ENCODE peak calls at places on chromosome 22, in eight cellular contexts. One of them, this sample, is unnamed.

GRCh38 chr22:35424081-35424480 is 24.1 kb downstream of the MCM5 start:
- DNase-seq in Caco-2: no peak
- DNase-seq in heart right ventricle: no peak
- DNase-seq in neural progenitor cell: no peak
- DNase-seq in hepatocyte: no peak
- DNase-seq in BE2C: no peak
- DNase-seq in Panc1: no peak
- DNase-seq in tibial nerve: no peak
- DNase-seq in this sample: no peak

GRCh38 chr22:31103899-31104694 is 3.3 kb downstream of the SELENOM start:
- DNase-seq in hepatocyte: no peak
- DNase-seq in Caco-2: no peak
- DNase-seq in tibial nerve: no peak
- DNase-seq in heart right ventricle: peak; percentile 12
- DNase-seq in neural progenitor cell: no peak
- DNase-seq in BE2C: no peak
- DNase-seq in Panc1: no peak
- DNase-seq in this sample: no peak

GRCh38 chr22:49422668-49423067 is 405.0 kb downstream of the BRD1 start:
- DNase-seq in tibial nerve: no peak
- DNase-seq in hepatocyte: no peak
- DNase-seq in Panc1: no peak
- DNase-seq in neural progenitor cell: no peak
- DNase-seq in BE2C: no peak
- DNase-seq in heart right ventricle: no peak
- DNase-seq in Caco-2: no peak
- DNase-seq in this sample: no peak

GRCh38 chr22:46050916-46051614 is 74.1 kb upstream of the WNT7B start:
- DNase-seq in Caco-2: peak; percentile 13
- DNase-seq in Panc1: no peak
- DNase-seq in tibial nerve: no peak
- DNase-seq in hepatocyte: no peak
- DNase-seq in BE2C: peak; percentile 4
- DNase-seq in neural progenitor cell: no peak
- DNase-seq in heart right ventricle: no peak
- DNase-seq in this sample: no peak

GRCh38 chr22:27490080-27490479 is 311.5 kb downstream of the MN1 start:
- DNase-seq in heart right ventricle: no peak
- DNase-seq in tibial nerve: no peak
- DNase-seq in Panc1: no peak
- DNase-seq in hepatocyte: no peak
- DNase-seq in neural progenitor cell: no peak
- DNase-seq in Caco-2: no peak
- DNase-seq in BE2C: no peak
- DNase-seq in this sample: no peak

GRCh38 chr22:46661221-46661851 is 41.1 kb downstream of the GRAMD4 start:
- DNase-seq in neural progenitor cell: no peak
- DNase-seq in tibial nerve: no peak
- DNase-seq in Panc1: no peak
- DNase-seq in Caco-2: no peak
- DNase-seq in hepatocyte: no peak
- DNase-seq in BE2C: no peak
- DNase-seq in heart right ventricle: no peak
- DNase-seq in this sample: peak; percentile 71

GRCh38 chr22:18110944-18111758 is 542 bp downstream of the TUBA8 start:
- DNase-seq in heart right ventricle: no peak
- DNase-seq in Panc1: no peak
- DNase-seq in Caco-2: no peak
- DNase-seq in BE2C: no peak
- DNase-seq in hepatocyte: no peak
- DNase-seq in tibial nerve: no peak
- DNase-seq in neural progenitor cell: peak; percentile 29
- DNase-seq in this sample: no peak

GRCh38 chr22:24555160-24555495 is 190 bp upstream of the GUCD1 start:
- DNase-seq in Caco-2: peak; percentile 99
- DNase-seq in neural progenitor cell: peak; percentile 99
- DNase-seq in BE2C: peak; percentile 100
- DNase-seq in heart right ventricle: peak; percentile 100
- DNase-seq in tibial nerve: peak; percentile 99
- DNase-seq in hepatocyte: peak; percentile 99
- DNase-seq in Panc1: peak; percentile 89
- DNase-seq in this sample: peak; percentile 99

GRCh38 chr22:39456262-39457046 is at the start of gene MGAT3:
- DNase-seq in Panc1: no peak
- DNase-seq in heart right ventricle: no peak
- DNase-seq in Caco-2: no peak
- DNase-seq in tibial nerve: no peak
- DNase-seq in hepatocyte: no peak
- DNase-seq in BE2C: no peak
- DNase-seq in neural progenitor cell: no peak
- DNase-seq in this sample: no peak

GRCh38 chr22:27494821-27495220 is 306.7 kb downstream of the MN1 start:
- DNase-seq in heart right ventricle: no peak
- DNase-seq in hepatocyte: no peak
- DNase-seq in Caco-2: no peak
- DNase-seq in tibial nerve: no peak
- DNase-seq in Panc1: no peak
- DNase-seq in neural progenitor cell: peak; percentile 92
- DNase-seq in BE2C: no peak
- DNase-seq in this sample: no peak

GRCh38 chr22:38066381-38067027 is 9.3 kb downstream of the PICK1 start:
- DNase-seq in Panc1: no peak
- DNase-seq in BE2C: no peak
- DNase-seq in hepatocyte: no peak
- DNase-seq in heart right ventricle: no peak
- DNase-seq in neural progenitor cell: no peak
- DNase-seq in tibial nerve: no peak
- DNase-seq in Caco-2: no peak
- DNase-seq in this sample: no peak
- TF ChIP-seq CTCF in Panc1: no peak
- TF ChIP-seq CTCF in BE2C: no peak
- TF ChIP-seq CTCF in hepatocyte: no peak
- TF ChIP-seq CTCF in heart right ventricle: no peak
- TF ChIP-seq CTCF in neural progenitor cell: no peak
- TF ChIP-seq CTCF in tibial nerve: no peak
- TF ChIP-seq CTCF in Caco-2: no peak
- TF ChIP-seq CTCF in this sample: no peak

GRCh38 chr22:36551096-36551495 is 22.1 kb upstream of the EIF3D start:
- DNase-seq in tibial nerve: no peak
- DNase-seq in Panc1: no peak
- DNase-seq in Caco-2: no peak
- DNase-seq in hepatocyte: no peak
- DNase-seq in neural progenitor cell: no peak
- DNase-seq in heart right ventricle: no peak
- DNase-seq in BE2C: no peak
- DNase-seq in this sample: no peak

GRCh38 chr22:36549033-36549432 is 20.1 kb upstream of the EIF3D start:
- DNase-seq in BE2C: no peak
- DNase-seq in tibial nerve: no peak
- DNase-seq in heart right ventricle: no peak
- DNase-seq in Panc1: no peak
- DNase-seq in neural progenitor cell: no peak
- DNase-seq in Caco-2: no peak
- DNase-seq in hepatocyte: no peak
- DNase-seq in this sample: no peak

GRCh38 chr22:36548606-36549005 is 19.6 kb upstream of the EIF3D start:
- DNase-seq in BE2C: peak; percentile 40
- DNase-seq in tibial nerve: no peak
- DNase-seq in Panc1: no peak
- DNase-seq in Caco-2: no peak
- DNase-seq in neural progenitor cell: peak; percentile 31
- DNase-seq in hepatocyte: no peak
- DNase-seq in heart right ventricle: no peak
- DNase-seq in this sample: no peak

GRCh38 chr22:36554101-36554500 is 25.1 kb upstream of the EIF3D start:
- DNase-seq in tibial nerve: no peak
- DNase-seq in hepatocyte: no peak
- DNase-seq in heart right ventricle: no peak
- DNase-seq in BE2C: no peak
- DNase-seq in neural progenitor cell: no peak
- DNase-seq in Panc1: no peak
- DNase-seq in Caco-2: no peak
- DNase-seq in this sample: no peak

GRCh38 chr22:36552300-36552699 is 23.3 kb upstream of the EIF3D start:
- DNase-seq in Panc1: no peak
- DNase-seq in tibial nerve: no peak
- DNase-seq in Caco-2: no peak
- DNase-seq in heart right ventricle: no peak
- DNase-seq in neural progenitor cell: no peak
- DNase-seq in hepatocyte: no peak
- DNase-seq in BE2C: no peak
- DNase-seq in this sample: no peak
- H3K4me3 ChIP-seq in Panc1: no peak overlapping the region
- H3K4me3 ChIP-seq in tibial nerve: no peak overlapping the region
- H3K4me3 ChIP-seq in Caco-2: no peak overlapping the region
- H3K4me3 ChIP-seq in heart right ventricle: no peak overlapping the region
- H3K4me3 ChIP-seq in neural progenitor cell: no peak overlapping the region
- H3K4me3 ChIP-seq in hepatocyte: no peak overlapping the region
- H3K4me3 ChIP-seq in BE2C: no peak overlapping the region
- H3K4me3 ChIP-seq in this sample: no peak overlapping the region

GRCh38 chr22:23082534-23083314 is 12.4 kb downstream of the GNAZ start:
- DNase-seq in BE2C: no peak
- DNase-seq in hepatocyte: no peak
- DNase-seq in neural progenitor cell: no peak
- DNase-seq in Panc1: no peak
- DNase-seq in Caco-2: no peak
- DNase-seq in heart right ventricle: no peak
- DNase-seq in tibial nerve: no peak
- DNase-seq in this sample: no peak

GRCh38 chr22:23085351-23085671 is 15.0 kb downstream of the GNAZ start:
- DNase-seq in Panc1: no peak
- DNase-seq in BE2C: no peak
- DNase-seq in hepatocyte: no peak
- DNase-seq in Caco-2: no peak
- DNase-seq in neural progenitor cell: no peak
- DNase-seq in tibial nerve: no peak
- DNase-seq in heart right ventricle: no peak
- DNase-seq in this sample: no peak

GRCh38 chr22:23085785-23086184 is 15.5 kb downstream of the GNAZ start:
- DNase-seq in heart right ventricle: no peak
- DNase-seq in Caco-2: no peak
- DNase-seq in tibial nerve: no peak
- DNase-seq in hepatocyte: no peak
- DNase-seq in BE2C: no peak
- DNase-seq in Panc1: no peak
- DNase-seq in neural progenitor cell: peak; percentile 74
- DNase-seq in this sample: no peak

GRCh38 chr22:23084453-23085350 is 14.4 kb downstream of the GNAZ start:
- DNase-seq in tibial nerve: no peak
- DNase-seq in hepatocyte: no peak
- DNase-seq in heart right ventricle: no peak
- DNase-seq in Panc1: no peak
- DNase-seq in Caco-2: no peak
- DNase-seq in BE2C: no peak
- DNase-seq in neural progenitor cell: no peak
- DNase-seq in this sample: no peak

GRCh38 chr22:23083315-23084021 is 13.1 kb downstream of the GNAZ start:
- DNase-seq in BE2C: no peak
- DNase-seq in Caco-2: no peak
- DNase-seq in Panc1: no peak
- DNase-seq in hepatocyte: no peak
- DNase-seq in tibial nerve: no peak
- DNase-seq in neural progenitor cell: no peak
- DNase-seq in heart right ventricle: no peak
- DNase-seq in this sample: no peak
- H3K27me3 ChIP-seq in BE2C: no peaks in the 10 kb centered on the region
- H3K27me3 ChIP-seq in Caco-2: no peaks in the 10 kb centered on the region
- H3K27me3 ChIP-seq in Panc1: no peaks in the 10 kb centered on the region
- H3K27me3 ChIP-seq in hepatocyte: no peaks in the 10 kb centered on the region
- H3K27me3 ChIP-seq in tibial nerve: no peaks in the 10 kb centered on the region
- H3K27me3 ChIP-seq in neural progenitor cell: no peaks in the 10 kb centered on the region
- H3K27me3 ChIP-seq in heart right ventricle: no peaks in the 10 kb centered on the region
- H3K27me3 ChIP-seq in this sample: no peaks in the 10 kb centered on the region

GRCh38 chr22:29203456-29203855 is 2.2 kb upstream of the EMID1 start:
- DNase-seq in tibial nerve: no peak
- DNase-seq in neural progenitor cell: no peak
- DNase-seq in heart right ventricle: no peak
- DNase-seq in Panc1: no peak
- DNase-seq in hepatocyte: no peak
- DNase-seq in Caco-2: no peak
- DNase-seq in BE2C: no peak
- DNase-seq in this sample: no peak

GRCh38 chr22:29203883-29204282 is 1.8 kb upstream of the EMID1 start:
- DNase-seq in neural progenitor cell: peak; percentile 45
- DNase-seq in Panc1: no peak
- DNase-seq in tibial nerve: no peak
- DNase-seq in BE2C: no peak
- DNase-seq in heart right ventricle: no peak
- DNase-seq in Caco-2: no peak
- DNase-seq in hepatocyte: no peak
- DNase-seq in this sample: no peak

GRCh38 chr22:29205260-29205597 is 467 bp upstream of the EMID1 start:
- DNase-seq in BE2C: no peak
- DNase-seq in tibial nerve: no peak
- DNase-seq in neural progenitor cell: no peak
- DNase-seq in hepatocyte: no peak
- DNase-seq in Panc1: no peak
- DNase-seq in Caco-2: no peak
- DNase-seq in heart right ventricle: no peak
- DNase-seq in this sample: no peak

GRCh38 chr22:29205598-29206371 is at the start of gene EMID1:
- DNase-seq in hepatocyte: peak; percentile 81
- DNase-seq in Panc1: no peak
- DNase-seq in BE2C: peak; percentile 73
- DNase-seq in Caco-2: peak; percentile 58
- DNase-seq in neural progenitor cell: peak; percentile 79
- DNase-seq in tibial nerve: no peak
- DNase-seq in heart right ventricle: no peak
- DNase-seq in this sample: peak; percentile 76

DNA sequence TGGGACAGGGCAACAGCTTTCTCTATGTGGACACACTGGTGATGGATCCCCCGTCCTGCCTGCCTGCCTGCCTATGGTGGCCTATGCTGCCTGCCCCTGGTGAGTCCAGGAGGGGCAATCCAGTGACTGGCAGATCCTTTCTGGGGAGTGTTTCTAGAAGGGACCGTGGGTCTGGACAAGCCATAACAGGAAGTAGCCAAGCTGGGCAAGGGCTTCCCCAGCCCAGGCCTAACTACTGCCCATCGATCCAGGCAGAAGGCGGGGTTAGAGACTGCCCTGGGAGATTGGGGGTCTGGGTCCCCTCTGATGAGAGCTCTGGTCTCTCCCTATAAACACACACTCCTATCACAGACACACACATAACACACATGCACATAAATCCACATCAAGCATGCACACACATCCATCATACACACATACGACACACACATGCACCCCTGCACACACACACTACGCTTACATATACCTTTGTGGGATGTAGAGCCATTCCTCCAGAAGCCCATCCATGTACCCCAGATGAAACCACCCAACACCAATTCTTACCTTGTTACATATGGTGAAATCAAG is 996 bp upstream of the EMID1 start:
- DNase-seq in heart right ventricle: no peak
- DNase-seq in neural progenitor cell: no peak
- DNase-seq in BE2C: no peak
- DNase-seq in Caco-2: no peak
- DNase-seq in tibial nerve: no peak
- DNase-seq in hepatocyte: no peak
- DNase-seq in Panc1: no peak
- DNase-seq in this sample: no peak
- TF ChIP-seq CTCF in heart right ventricle: no peak
- TF ChIP-seq CTCF in neural progenitor cell: no peak
- TF ChIP-seq CTCF in BE2C: no peak
- TF ChIP-seq CTCF in Caco-2: no peak
- TF ChIP-seq CTCF in tibial nerve: no peak
- TF ChIP-seq CTCF in hepatocyte: no peak
- TF ChIP-seq CTCF in Panc1: no peak
- TF ChIP-seq CTCF in this sample: no peak

This sample was measured in cardiac muscle cell.